ENCODE peak calls at places on chromosome 1, in four cellular contexts. One of them, this sample, is unnamed.

GRCh38 chr1:38029081-38029681 is 16.6 kb downstream of the UTP11 start:
- DNase-seq in GM12878: no peak
- DNase-seq in HepG2: no peak
- DNase-seq in K562: peak
- DNase-seq in this sample: no peak

GRCh38 chr1:33272930-33273329 is 16.6 kb downstream of the ZNF362 start:
- DNase-seq in K562: no peak
- DNase-seq in HepG2: no peak
- DNase-seq in GM12878: no peak
- DNase-seq in this sample: no peak

GRCh38 chr1:62180649-62181048 is 14.0 kb upstream of the L1TD1 start:
- DNase-seq in HepG2: no peak
- DNase-seq in K562: no peak
- DNase-seq in GM12878: no peak
- DNase-seq in this sample: no peak

GRCh38 chr1:3494321-3495308 is 40.1 kb downstream of the ARHGEF16 start:
- DNase-seq in GM12878: no peak
- DNase-seq in K562: no peak
- DNase-seq in HepG2: no peak
- DNase-seq in this sample: no peak

GRCh38 chr1:117128323-117129079 is 7.0 kb upstream of the TRIM45 start:
- DNase-seq in GM12878: no peak
- DNase-seq in HepG2: no peak
- DNase-seq in K562: no peak
- DNase-seq in this sample: peak

GRCh38 chr1:33305016-33305415 is 15.9 kb downstream of the A3GALT2 start:
- DNase-seq in GM12878: no peak
- DNase-seq in HepG2: no peak
- DNase-seq in K562: no peak
- DNase-seq in this sample: no peak

GRCh38 chr1:84253041-84253440 is 48.5 kb upstream of the SAMD13 start:
- DNase-seq in HepG2: no peak
- DNase-seq in K562: no peak
- DNase-seq in GM12878: no peak
- DNase-seq in this sample: peak

GRCh38 chr1:161032409-161032808 is 6.4 kb downstream of the TSTD1 start:
- DNase-seq in K562: no peak
- DNase-seq in GM12878: no peak
- DNase-seq in HepG2: no peak
- DNase-seq in this sample: no peak

GRCh38 chr1:26579662-26580061 is 50.1 kb downstream of the RPS6KA1 start:
- DNase-seq in HepG2: no peak
- DNase-seq in GM12878: peak
- DNase-seq in K562: no peak
- DNase-seq in this sample: no peak

GRCh38 chr1:163106364-163106987 is 37.3 kb downstream of the RGS4 start:
- DNase-seq in K562: no peak
- DNase-seq in GM12878: no peak
- DNase-seq in HepG2: no peak
- DNase-seq in this sample: no peak

GRCh38 chr1:55844322-55844721 is 629.2 kb upstream of the USP24 start:
- DNase-seq in GM12878: no peak
- DNase-seq in K562: no peak
- DNase-seq in HepG2: no peak
- DNase-seq in this sample: no peak

DNA sequence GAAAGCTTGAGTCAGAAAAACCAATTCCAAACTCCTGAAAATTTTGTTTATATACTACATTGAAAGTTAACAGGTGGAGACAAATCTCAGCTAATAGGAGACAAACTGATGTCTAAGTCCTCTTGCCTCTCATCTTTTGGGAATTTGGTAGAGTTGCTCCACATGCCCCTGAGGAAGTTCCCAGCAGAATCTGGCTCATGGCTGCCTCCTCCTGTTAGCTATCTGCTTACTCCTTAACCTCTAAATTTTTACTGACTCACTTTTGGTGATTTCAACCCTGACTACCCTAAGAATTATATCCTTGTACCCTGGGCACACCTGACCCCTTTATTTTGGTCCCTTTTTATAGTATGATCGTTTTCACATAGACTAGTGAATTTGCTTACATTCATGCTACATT is 633.7 kb upstream of the USP24 start:
- DNase-seq in GM12878: no peak
- DNase-seq in K562: no peak
- DNase-seq in HepG2: no peak
- DNase-seq in this sample: no peak
- TF ChIP-seq JUNB in GM12878: no peak
- TF ChIP-seq JUNB in K562: no peak
- TF ChIP-seq JUNB in HepG2: no peak
- TF ChIP-seq JUNB in this sample: no peak

GRCh38 chr1:167482184-167482583 is 36.1 kb downstream of the CD247 start:
- DNase-seq in HepG2: no peak
- DNase-seq in GM12878: no peak
- DNase-seq in K562: no peak
- DNase-seq in this sample: no peak
- TF ChIP-seq CHD4 in HepG2: no peak
- TF ChIP-seq CHD4 in GM12878: no peak
- TF ChIP-seq CHD4 in K562: no peak
- TF ChIP-seq CHD4 in this sample: no peak

GRCh38 chr1:105909811-105910210 is 1146.7 kb upstream of the PRMT6 start:
- DNase-seq in HepG2: no peak
- DNase-seq in GM12878: no peak
- DNase-seq in K562: no peak
- DNase-seq in this sample: no peak
- TF ChIP-seq JUNB in HepG2: no peak
- TF ChIP-seq JUNB in GM12878: no peak
- TF ChIP-seq JUNB in K562: no peak
- TF ChIP-seq JUNB in this sample: no peak

DNA sequence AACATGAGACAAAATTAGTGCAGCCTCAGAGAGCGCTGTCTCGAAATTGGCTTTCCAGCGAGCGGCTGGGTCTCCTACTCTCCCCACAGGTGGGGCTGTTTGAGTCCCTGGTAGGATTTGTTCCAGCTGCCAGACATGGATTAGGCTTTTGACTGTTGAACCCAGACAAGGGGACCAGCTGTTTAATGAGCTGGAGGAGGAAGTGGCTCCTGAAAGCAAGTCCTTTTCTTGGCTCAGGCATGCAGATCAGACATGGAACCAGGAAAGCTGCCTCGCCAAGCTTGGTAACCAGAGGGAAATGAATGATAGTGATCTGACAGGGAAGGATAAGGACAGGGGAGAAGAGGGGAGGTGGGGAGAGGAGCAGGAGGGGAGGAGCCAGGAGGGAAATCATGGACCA is 69.7 kb downstream of the UBIAD1 start:
- DNase-seq in GM12878: no peak
- DNase-seq in K562: no peak
- DNase-seq in HepG2: no peak
- DNase-seq in this sample: no peak
- TF ChIP-seq CHD4 in GM12878: no peak
- TF ChIP-seq CHD4 in K562: no peak
- TF ChIP-seq CHD4 in HepG2: no peak
- TF ChIP-seq CHD4 in this sample: no peak

DNA sequence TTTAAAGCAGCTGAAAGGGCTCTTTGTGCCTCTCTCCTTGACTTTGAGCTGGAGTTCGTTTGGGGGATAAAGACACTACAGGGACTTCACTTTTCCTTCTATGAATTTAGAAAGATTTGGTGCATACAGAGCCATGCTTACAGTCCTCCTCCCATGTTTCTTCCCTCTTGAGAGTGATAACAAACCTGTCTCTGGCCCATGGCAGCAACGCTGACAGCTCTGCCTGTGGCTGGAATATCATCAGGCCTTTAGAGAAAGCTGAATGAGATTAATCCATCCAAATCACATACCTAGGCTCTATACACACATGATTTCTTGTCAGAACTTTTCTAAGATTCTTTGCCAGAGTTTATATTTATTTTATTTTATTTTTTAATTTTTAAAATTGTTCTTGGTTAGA is 134.2 kb downstream of the PIK3R3 start:
- DNase-seq in GM12878: no peak
- DNase-seq in HepG2: no peak
- DNase-seq in K562: no peak
- DNase-seq in this sample: no peak
- TF ChIP-seq JUNB in GM12878: no peak
- TF ChIP-seq JUNB in HepG2: no peak
- TF ChIP-seq JUNB in K562: no peak
- TF ChIP-seq JUNB in this sample: no peak

DNA sequence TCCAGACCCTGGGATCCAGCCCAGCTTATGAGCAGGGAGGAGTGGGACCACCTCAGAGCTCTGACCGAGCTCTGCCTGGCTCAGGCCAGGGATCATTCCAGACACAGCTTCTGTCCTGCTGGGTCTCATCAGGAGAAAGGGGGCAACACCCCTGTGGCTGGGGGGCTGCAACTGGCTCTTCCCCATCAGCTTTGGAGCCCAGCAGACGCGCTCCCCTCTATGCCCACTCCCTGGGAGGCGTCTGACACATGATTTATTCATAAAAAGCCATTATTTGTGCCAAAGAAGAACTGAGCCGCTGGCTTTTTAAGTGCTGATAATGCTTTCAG is 24.9 kb downstream of the FOXO6 start:
- DNase-seq in K562: no peak
- DNase-seq in GM12878: no peak
- DNase-seq in HepG2: no peak
- DNase-seq in this sample: no peak
- TF ChIP-seq CHD4 in K562: no peak
- TF ChIP-seq CHD4 in GM12878: no peak
- TF ChIP-seq CHD4 in HepG2: no peak
- TF ChIP-seq CHD4 in this sample: no peak

GRCh38 chr1:53286950-53287349 is 40.9 kb downstream of the LRP8 start:
- DNase-seq in GM12878: no peak
- DNase-seq in HepG2: no peak
- DNase-seq in K562: no peak
- DNase-seq in this sample: no peak
- TF ChIP-seq JUNB in GM12878: no peak
- TF ChIP-seq JUNB in HepG2: no peak
- TF ChIP-seq JUNB in K562: no peak
- TF ChIP-seq JUNB in this sample: no peak

This sample was measured in A549.